ENCODE peak calls at places on chromosomes 2 and 18, in seven cellular contexts. One of them, this sample, is unnamed.

GRCh38 chr2:219107837-219108236 is 47.1 kb upstream of the IHH start:
- DNase-seq in RWPE1: no peak
- DNase-seq in PC-3: no peak
- DNase-seq in esophagus muscularis mucosa: no peak
- DNase-seq in MCF 10A: no peak
- DNase-seq in fibroblast of mammary gland: no peak
- DNase-seq in adrenal gland: no peak
- DNase-seq in this sample: no peak

GRCh38 chr2:146481629-146482028 is 1363.2 kb upstream of the ACVR2A start:
- DNase-seq in RWPE1: peak
- DNase-seq in PC-3: peak
- DNase-seq in esophagus muscularis mucosa: no peak
- DNase-seq in MCF 10A: peak
- DNase-seq in fibroblast of mammary gland: peak
- DNase-seq in adrenal gland: no peak
- DNase-seq in this sample: no peak

GRCh38 chr2:99348173-99348572 is 11.0 kb downstream of the EIF5B start:
- DNase-seq in RWPE1: no peak
- DNase-seq in PC-3: no peak
- DNase-seq in esophagus muscularis mucosa: no peak
- DNase-seq in MCF 10A: no peak
- DNase-seq in fibroblast of mammary gland: no peak
- DNase-seq in adrenal gland: no peak
- DNase-seq in this sample: no peak

GRCh38 chr18:76968073-76968472 is 145.7 kb downstream of the ZNF236 start:
- DNase-seq in RWPE1: no peak
- DNase-seq in PC-3: no peak
- DNase-seq in esophagus muscularis mucosa: no peak
- DNase-seq in MCF 10A: no peak
- DNase-seq in fibroblast of mammary gland: no peak
- DNase-seq in adrenal gland: no peak
- DNase-seq in this sample: no peak

GRCh38 chr2:84971799-84972790 is 1.1 kb downstream of the KCMF1 start:
- DNase-seq in RWPE1: no peak
- DNase-seq in PC-3: peak
- DNase-seq in esophagus muscularis mucosa: no peak
- DNase-seq in MCF 10A: peak
- DNase-seq in fibroblast of mammary gland: peak
- DNase-seq in adrenal gland: peak
- DNase-seq in this sample: peak

GRCh38 chr2:111653913-111654312 is 230.1 kb downstream of the ANAPC1 start:
- DNase-seq in RWPE1: no peak
- DNase-seq in PC-3: no peak
- DNase-seq in esophagus muscularis mucosa: no peak
- DNase-seq in MCF 10A: no peak
- DNase-seq in fibroblast of mammary gland: no peak
- DNase-seq in adrenal gland: no peak
- DNase-seq in this sample: peak

GRCh38 chr2:178895171-178895570 is 87.9 kb upstream of the TTN start:
- DNase-seq in RWPE1: no peak
- DNase-seq in PC-3: no peak
- DNase-seq in esophagus muscularis mucosa: no peak
- DNase-seq in MCF 10A: no peak
- DNase-seq in fibroblast of mammary gland: no peak
- DNase-seq in adrenal gland: no peak
- DNase-seq in this sample: no peak

GRCh38 chr2:44941551-44942234 is at the start of gene SIX3:
- DNase-seq in RWPE1: no peak
- DNase-seq in PC-3: peak
- DNase-seq in esophagus muscularis mucosa: no peak
- DNase-seq in MCF 10A: no peak
- DNase-seq in fibroblast of mammary gland: no peak
- DNase-seq in adrenal gland: no peak
- DNase-seq in this sample: no peak

GRCh38 chr2:182132605-182133004 is 147.0 kb downstream of the PPP1R1C start:
- DNase-seq in RWPE1: no peak
- DNase-seq in PC-3: peak
- DNase-seq in esophagus muscularis mucosa: no peak
- DNase-seq in MCF 10A: no peak
- DNase-seq in fibroblast of mammary gland: peak
- DNase-seq in adrenal gland: no peak
- DNase-seq in this sample: no peak

GRCh38 chr2:135586148-135586547 is 54.9 kb downstream of the R3HDM1 start:
- DNase-seq in RWPE1: no peak
- DNase-seq in PC-3: no peak
- DNase-seq in esophagus muscularis mucosa: no peak
- DNase-seq in MCF 10A: no peak
- DNase-seq in fibroblast of mammary gland: no peak
- DNase-seq in adrenal gland: no peak
- DNase-seq in this sample: no peak

GRCh38 chr18:60684843-60685513 is 312.4 kb upstream of the MC4R start:
- DNase-seq in RWPE1: no peak
- DNase-seq in PC-3: peak
- DNase-seq in esophagus muscularis mucosa: no peak
- DNase-seq in MCF 10A: peak
- DNase-seq in fibroblast of mammary gland: peak
- DNase-seq in adrenal gland: no peak
- DNase-seq in this sample: no peak

GRCh38 chr18:79525556-79526467 is 130.1 kb downstream of the NFATC1 start:
- DNase-seq in RWPE1: peak
- DNase-seq in PC-3: peak
- DNase-seq in esophagus muscularis mucosa: no peak
- DNase-seq in MCF 10A: no peak
- DNase-seq in fibroblast of mammary gland: no peak
- DNase-seq in adrenal gland: no peak
- DNase-seq in this sample: peak

DNA sequence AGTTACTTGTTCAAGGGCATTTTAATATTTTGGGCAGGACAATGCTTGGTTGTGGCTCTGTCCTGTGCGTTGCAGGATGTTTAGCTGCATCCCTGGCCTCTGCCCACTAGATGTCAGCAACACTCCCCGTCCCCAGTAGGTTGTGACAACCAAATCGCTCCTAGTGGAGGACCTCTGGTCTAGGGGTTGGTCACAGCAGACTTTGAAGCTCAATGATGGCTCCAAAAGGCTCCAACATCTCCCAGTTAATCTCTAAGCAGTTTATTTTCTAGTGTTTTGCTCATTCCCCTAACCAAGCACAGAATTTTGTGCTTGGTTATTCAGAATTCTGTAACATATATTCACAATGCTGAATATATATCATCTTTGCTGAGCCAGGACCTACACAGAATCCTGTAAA is 67.0 kb downstream of the CHRNA1 start:
- DNase-seq in RWPE1: peak
- DNase-seq in PC-3: peak
- DNase-seq in esophagus muscularis mucosa: no peak
- DNase-seq in MCF 10A: peak
- DNase-seq in fibroblast of mammary gland: peak
- DNase-seq in adrenal gland: peak
- DNase-seq in this sample: no peak
- TF ChIP-seq CTCF in RWPE1: peak
- TF ChIP-seq CTCF in PC-3: peak
- TF ChIP-seq CTCF in esophagus muscularis mucosa: peak
- TF ChIP-seq CTCF in MCF 10A: peak
- TF ChIP-seq CTCF in fibroblast of mammary gland: peak
- TF ChIP-seq CTCF in adrenal gland: peak
- TF ChIP-seq CTCF in this sample: peak

GRCh38 chr2:74675090-74675489 is 21.0 kb downstream of the SEMA4F start:
- DNase-seq in RWPE1: no peak
- DNase-seq in PC-3: no peak
- DNase-seq in esophagus muscularis mucosa: peak
- DNase-seq in MCF 10A: no peak
- DNase-seq in fibroblast of mammary gland: no peak
- DNase-seq in adrenal gland: no peak
- DNase-seq in this sample: no peak
- TF ChIP-seq CTCF in RWPE1: no peak
- TF ChIP-seq CTCF in PC-3: peak
- TF ChIP-seq CTCF in esophagus muscularis mucosa: no peak
- TF ChIP-seq CTCF in MCF 10A: peak
- TF ChIP-seq CTCF in fibroblast of mammary gland: peak
- TF ChIP-seq CTCF in adrenal gland: no peak
- TF ChIP-seq CTCF in this sample: no peak

GRCh38 chr2:76850969-76851368 is 671.2 kb downstream of the LRRTM4 start:
- DNase-seq in RWPE1: no peak
- DNase-seq in PC-3: no peak
- DNase-seq in esophagus muscularis mucosa: no peak
- DNase-seq in MCF 10A: no peak
- DNase-seq in fibroblast of mammary gland: no peak
- DNase-seq in adrenal gland: no peak
- DNase-seq in this sample: no peak

DNA sequence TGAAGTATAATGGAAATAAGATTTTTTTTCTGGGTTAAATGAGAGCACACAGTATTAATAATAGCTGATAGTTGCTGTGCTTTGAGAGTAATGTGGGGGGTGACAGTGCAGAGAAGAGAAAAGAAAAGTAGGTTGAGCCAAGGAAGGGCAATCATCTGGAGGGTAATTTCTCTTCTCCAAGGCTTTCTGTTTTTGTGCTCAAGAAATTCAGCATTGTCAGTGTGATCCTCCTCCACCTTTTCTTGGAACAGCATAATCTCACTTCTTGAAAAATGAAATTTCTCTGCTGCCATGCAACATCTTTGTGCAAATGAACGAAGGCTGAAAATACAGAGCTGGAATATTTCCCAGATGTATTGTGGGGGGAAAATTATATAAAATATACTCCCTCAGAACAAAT is 673.1 kb downstream of the LRRTM4 start:
- DNase-seq in RWPE1: no peak
- DNase-seq in PC-3: no peak
- DNase-seq in esophagus muscularis mucosa: no peak
- DNase-seq in MCF 10A: no peak
- DNase-seq in fibroblast of mammary gland: no peak
- DNase-seq in adrenal gland: no peak
- DNase-seq in this sample: no peak
- TF ChIP-seq CTCF in RWPE1: no peak
- TF ChIP-seq CTCF in PC-3: no peak
- TF ChIP-seq CTCF in esophagus muscularis mucosa: no peak
- TF ChIP-seq CTCF in MCF 10A: no peak
- TF ChIP-seq CTCF in fibroblast of mammary gland: no peak
- TF ChIP-seq CTCF in adrenal gland: no peak
- TF ChIP-seq CTCF in this sample: no peak

GRCh38 chr2:206250041-206250897 is 24.2 kb upstream of the ZDBF2 start:
- DNase-seq in RWPE1: no peak
- DNase-seq in PC-3: no peak
- DNase-seq in esophagus muscularis mucosa: no peak
- DNase-seq in MCF 10A: no peak
- DNase-seq in fibroblast of mammary gland: no peak
- DNase-seq in adrenal gland: no peak
- DNase-seq in this sample: no peak
- TF ChIP-seq CTCF in RWPE1: no peak
- TF ChIP-seq CTCF in PC-3: no peak
- TF ChIP-seq CTCF in esophagus muscularis mucosa: no peak
- TF ChIP-seq CTCF in MCF 10A: no peak
- TF ChIP-seq CTCF in fibroblast of mammary gland: peak
- TF ChIP-seq CTCF in adrenal gland: no peak
- TF ChIP-seq CTCF in this sample: no peak

GRCh38 chr2:206232287-206233035 is 42.0 kb upstream of the ZDBF2 start:
- DNase-seq in RWPE1: no peak
- DNase-seq in PC-3: no peak
- DNase-seq in esophagus muscularis mucosa: no peak
- DNase-seq in MCF 10A: no peak
- DNase-seq in fibroblast of mammary gland: no peak
- DNase-seq in adrenal gland: no peak
- DNase-seq in this sample: no peak
- TF ChIP-seq CTCF in RWPE1: no peak
- TF ChIP-seq CTCF in PC-3: no peak
- TF ChIP-seq CTCF in esophagus muscularis mucosa: no peak
- TF ChIP-seq CTCF in MCF 10A: no peak
- TF ChIP-seq CTCF in fibroblast of mammary gland: no peak
- TF ChIP-seq CTCF in adrenal gland: no peak
- TF ChIP-seq CTCF in this sample: no peak

GRCh38 chr18:58144106-58144505 is 100.1 kb downstream of the NEDD4L start:
- DNase-seq in RWPE1: no peak
- DNase-seq in PC-3: no peak
- DNase-seq in esophagus muscularis mucosa: no peak
- DNase-seq in MCF 10A: no peak
- DNase-seq in fibroblast of mammary gland: no peak
- DNase-seq in adrenal gland: no peak
- DNase-seq in this sample: no peak

GRCh38 chr18:58139627-58140026 is 95.6 kb downstream of the NEDD4L start:
- DNase-seq in RWPE1: no peak
- DNase-seq in PC-3: no peak
- DNase-seq in esophagus muscularis mucosa: no peak
- DNase-seq in MCF 10A: no peak
- DNase-seq in fibroblast of mammary gland: no peak
- DNase-seq in adrenal gland: no peak
- DNase-seq in this sample: no peak

GRCh38 chr18:58143391-58143790 is 99.4 kb downstream of the NEDD4L start:
- DNase-seq in RWPE1: no peak
- DNase-seq in PC-3: no peak
- DNase-seq in esophagus muscularis mucosa: no peak
- DNase-seq in MCF 10A: no peak
- DNase-seq in fibroblast of mammary gland: no peak
- DNase-seq in adrenal gland: no peak
- DNase-seq in this sample: no peak

GRCh38 chr18:58136865-58137264 is 92.8 kb downstream of the NEDD4L start:
- DNase-seq in RWPE1: no peak
- DNase-seq in PC-3: no peak
- DNase-seq in esophagus muscularis mucosa: no peak
- DNase-seq in MCF 10A: no peak
- DNase-seq in fibroblast of mammary gland: no peak
- DNase-seq in adrenal gland: no peak
- DNase-seq in this sample: no peak

DNA sequence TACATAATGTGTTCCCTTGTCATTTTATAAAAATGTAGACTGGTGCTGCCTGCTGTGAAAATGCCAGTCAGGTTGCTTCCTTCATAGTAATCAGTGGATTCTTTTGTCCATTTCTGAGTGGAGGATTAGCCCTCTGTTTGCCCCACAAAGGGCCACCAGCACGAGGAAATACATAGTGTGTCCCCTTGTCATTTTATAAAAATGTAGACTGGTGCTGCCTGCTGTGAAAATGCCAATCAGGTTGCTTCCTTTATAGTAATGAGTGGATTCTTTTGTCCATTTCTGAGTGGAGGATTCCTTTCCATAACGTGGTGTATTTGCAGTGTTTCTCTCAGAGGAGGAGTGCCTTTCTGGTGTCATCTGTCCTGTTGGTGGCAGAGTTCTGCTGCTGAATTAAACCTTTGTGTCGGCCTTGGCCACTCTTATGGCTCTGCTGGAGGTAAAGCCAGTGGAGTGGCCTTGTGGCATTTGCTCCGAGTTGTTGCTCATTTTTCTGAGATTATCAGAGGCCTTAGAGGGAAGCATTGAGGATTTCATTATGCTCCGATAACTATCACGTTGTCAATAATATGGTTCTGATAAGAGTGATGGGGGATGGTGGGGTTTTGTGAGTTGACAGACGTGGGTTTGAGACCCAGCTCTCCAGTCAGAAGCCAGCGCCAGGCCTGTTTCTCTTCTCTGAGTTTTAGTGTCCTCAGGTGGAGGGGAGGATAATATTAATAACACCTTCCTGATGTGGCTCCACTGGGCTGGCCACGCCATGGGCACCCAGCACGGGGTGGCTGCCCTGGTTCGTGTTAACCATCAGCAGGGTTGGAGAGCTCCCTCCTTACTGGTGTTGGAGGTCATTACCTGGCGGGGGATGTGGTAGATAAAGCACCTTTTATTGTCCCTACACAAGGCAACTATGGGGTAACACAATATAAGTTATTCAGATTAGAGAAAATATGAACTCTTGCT is 96.6 kb downstream of the NEDD4L start:
- DNase-seq in RWPE1: no peak
- DNase-seq in PC-3: no peak
- DNase-seq in esophagus muscularis mucosa: no peak
- DNase-seq in MCF 10A: no peak
- DNase-seq in fibroblast of mammary gland: no peak
- DNase-seq in adrenal gland: peak
- DNase-seq in this sample: no peak
- TF ChIP-seq CTCF in RWPE1: no peak
- TF ChIP-seq CTCF in PC-3: peak
- TF ChIP-seq CTCF in esophagus muscularis mucosa: no peak
- TF ChIP-seq CTCF in MCF 10A: peak
- TF ChIP-seq CTCF in fibroblast of mammary gland: no peak
- TF ChIP-seq CTCF in adrenal gland: peak
- TF ChIP-seq CTCF in this sample: peak

GRCh38 chr2:206004004-206004693 is 81.8 kb downstream of the INO80D start:
- DNase-seq in RWPE1: no peak
- DNase-seq in PC-3: peak
- DNase-seq in esophagus muscularis mucosa: no peak
- DNase-seq in MCF 10A: peak
- DNase-seq in fibroblast of mammary gland: peak
- DNase-seq in adrenal gland: peak
- DNase-seq in this sample: no peak
- TF ChIP-seq CTCF in RWPE1: no peak
- TF ChIP-seq CTCF in PC-3: peak
- TF ChIP-seq CTCF in esophagus muscularis mucosa: no peak
- TF ChIP-seq CTCF in MCF 10A: peak
- TF ChIP-seq CTCF in fibroblast of mammary gland: peak
- TF ChIP-seq CTCF in adrenal gland: no peak
- TF ChIP-seq CTCF in this sample: peak